ENCODE peak calls at places on chromosomes 2 and 18, in five cellular contexts. U is K562, I is HCT116, E is GM23338, X is A549. O is an unnamed sample. For H3K4me1, the result is how much of the 10 kb centered on the place peaks cover.

GRCh38 chr2:17972991-17973390 is 94.5 kb downstream of the KCNS3 start:
- DNase-seq in U (no peak), I (no peak), E (no peak), X (no peak), O (no peak)

GRCh38 chr18:49018553-49018943 is 67.8 kb upstream of the SMAD7 start:
- DNase-seq in U (no peak), I (no peak), E (no peak), X (no peak), O (no peak)

GRCh38 chr18:50372743-50373142 is 2.1 kb upstream of the SKA1 start:
- DNase-seq in U (peak), I (no peak), E (no peak), X (no peak), O (no peak)

GRCh38 chr2:206230060-206230890 is 44.2 kb upstream of the ZDBF2 start:
- DNase-seq in U (no peak), I (peak), E (peak), X (no peak), O (no peak)

GRCh38 chr2:178018141-178018540 is 54.4 kb downstream of the PDE11A start:
- DNase-seq in U (no peak), I (no peak), E (no peak), X (no peak), O (no peak)

GRCh38 chr2:215900865-215901264 is 112.5 kb downstream of the MREG start:
- DNase-seq in U (no peak), I (no peak), E (no peak), X (no peak), O (no peak)

GRCh38 chr18:32289480-32290075 is 99.7 kb downstream of the MEP1B start:
- DNase-seq in U (no peak), I (peak), E (peak), X (peak), O (peak)

GRCh38 chr2:173884403-173884802 is 80.8 kb downstream of the SP3 start:
- DNase-seq in U (peak), I (peak), E (peak), X (peak), O (peak)

GRCh38 chr2:179536185-179536584 is 271.6 kb upstream of the SESTD1 start:
- DNase-seq in U (no peak), I (no peak), E (no peak), X (no peak), O (no peak)

GRCh38 chr18:25876334-25876979 is 214.0 kb downstream of the SS18 start:
- DNase-seq in U (no peak), I (no peak), E (no peak), X (no peak), O (no peak)

GRCh38 chr2:85400023-85400422 is 10.1 kb downstream of the CAPG start:
- DNase-seq in U (no peak), I (no peak), E (no peak), X (no peak), O (no peak)

GRCh38 chr2:160973991-160974390 is 186.2 kb upstream of the TANK start:
- DNase-seq in U (no peak), I (no peak), E (no peak), X (no peak), O (no peak)

GRCh38 chr2:118817469-118817868 is 30.0 kb downstream of the EN1 start:
- DNase-seq in U (no peak), I (no peak), E (no peak), X (no peak), O (no peak)

GRCh38 chr18:79599503-79599931 is 80.1 kb upstream of the CTDP1 start:
- DNase-seq in U (no peak), I (no peak), E (no peak), X (peak), O (peak)

GRCh38 chr2:220276736-220277444 is 649.5 kb downstream of the SLC4A3 start:
- DNase-seq in U (no peak), I (no peak), E (no peak), X (no peak), O (no peak)

GRCh38 chr2:74496997-74497776 is 2.2 kb downstream of the LBX2 start:
- DNase-seq in U (no peak), I (no peak), E (no peak), X (no peak), O (no peak)

GRCh38 chr2:88627856-88628568 is 748 bp upstream of the EIF2AK3 start:
- DNase-seq in U (peak), I (peak), E (peak), X (peak), O (no peak)

GRCh38 chr2:54636425-54637139 is 86.9 kb upstream of the EML6 start:
- DNase-seq in U (no peak), I (no peak), E (no peak), X (no peak), O (no peak)

GRCh38 chr2:17136895-17137294 is 381.3 kb downstream of the RAD51AP2 start:
- DNase-seq in U (no peak), I (no peak), E (no peak), X (no peak), O (no peak)

GRCh38 chr2:198476007-198476406 is 671.6 kb downstream of the PLCL1 start:
- DNase-seq in U (no peak), I (no peak), E (no peak), X (no peak), O (no peak)

GRCh38 chr2:139374307-139374850 is 594.2 kb upstream of the NXPH2 start:
- DNase-seq in U (no peak), I (no peak), E (no peak), X (no peak), O (no peak)

GRCh38 chr18:28469946-28470345 is 293.0 kb upstream of the CDH2 start:
- DNase-seq in U (no peak), I (no peak), E (no peak), X (no peak), O (no peak)

GRCh38 chr2:183564726-183565125 is 440.5 kb downstream of the NUP35 start:
- DNase-seq in U (no peak), I (no peak), E (no peak), X (no peak), O (no peak)

GRCh38 chr2:128452536-128453530 is 134.2 kb upstream of the HS6ST1 start:
- DNase-seq in U (no peak), I (no peak), E (no peak), X (no peak), O (no peak)

GRCh38 chr2:130762031-130762909 is 6.9 kb downstream of the AMER3 start:
- DNase-seq in U (no peak), I (no peak), E (no peak), X (no peak), O (no peak)

GRCh38 chr18:73923866-73924265 is 223.8 kb downstream of the FBXO15 start:
- DNase-seq in U (no peak), I (no peak), E (no peak), X (no peak), O (no peak)

GRCh38 chr2:217177687-217178086 is 317.8 kb upstream of the TNP1 start:
- DNase-seq in U (no peak), I (no peak), E (no peak), X (no peak), O (no peak)

GRCh38 chr2:186125156-186125555 is 360.9 kb upstream of the ZC3H15 start:
- DNase-seq in U (no peak), I (no peak), E (peak), X (no peak), O (no peak)

GRCh38 chr2:15223887-15224286 is 337.2 kb downstream of the NBAS start:
- DNase-seq in U (no peak), I (no peak), E (no peak), X (peak), O (no peak)

GRCh38 chr18:63138469-63139340 is 180.9 kb downstream of the BCL2 start:
- DNase-seq in U (peak), I (no peak), E (peak), X (no peak), O (no peak)

GRCh38 chr18:78160961-78161656 is 818.5 kb upstream of the SALL3 start:
- DNase-seq in U (no peak), I (no peak), E (no peak), X (no peak), O (no peak)

GRCh38 chr2:41483221-41483620 is 564.6 kb upstream of the PKDCC start:
- DNase-seq in U (no peak), I (no peak), E (no peak), X (no peak), O (no peak)

GRCh38 chr18:35355140-35355618 is 11.0 kb upstream of the ZNF24 start:
- DNase-seq in U (peak), I (peak), E (peak), X (peak), O (peak)

GRCh38 chr2:109472331-109473005 is 141.3 kb downstream of the SEPTIN10 start:
- DNase-seq in U (no peak), I (no peak), E (no peak), X (no peak), O (no peak)

GRCh38 chr2:88748005-88748404 is 56.5 kb downstream of the RPIA start:
- DNase-seq in U (no peak), I (no peak), E (no peak), X (no peak), O (no peak)

GRCh38 chr2:62797107-62797506 is 91.6 kb downstream of the EHBP1 start:
- DNase-seq in U (no peak), I (no peak), E (no peak), X (no peak), O (no peak)

GRCh38 chr2:192735467-192735866 is 540.7 kb upstream of the TMEFF2 start:
- DNase-seq in U (no peak), I (no peak), E (peak), X (no peak), O (no peak)

GRCh38 chr2:45891719-45892118 is 240.2 kb downstream of the PRKCE start:
- DNase-seq in U (no peak), I (no peak), E (no peak), X (no peak), O (no peak)
- TF ChIP-seq REST in U (no peak), I (no peak), E (no peak), X (no peak), O (no peak)

GRCh38 chr2:126085396-126085795 is 570.6 kb upstream of the GYPC start:
- DNase-seq in U (no peak), I (no peak), E (no peak), X (no peak), O (no peak)
- H3K4me1 ChIP-seq in U (under half), I (under half), E (under half), X (under half), O (under half)

DNA sequence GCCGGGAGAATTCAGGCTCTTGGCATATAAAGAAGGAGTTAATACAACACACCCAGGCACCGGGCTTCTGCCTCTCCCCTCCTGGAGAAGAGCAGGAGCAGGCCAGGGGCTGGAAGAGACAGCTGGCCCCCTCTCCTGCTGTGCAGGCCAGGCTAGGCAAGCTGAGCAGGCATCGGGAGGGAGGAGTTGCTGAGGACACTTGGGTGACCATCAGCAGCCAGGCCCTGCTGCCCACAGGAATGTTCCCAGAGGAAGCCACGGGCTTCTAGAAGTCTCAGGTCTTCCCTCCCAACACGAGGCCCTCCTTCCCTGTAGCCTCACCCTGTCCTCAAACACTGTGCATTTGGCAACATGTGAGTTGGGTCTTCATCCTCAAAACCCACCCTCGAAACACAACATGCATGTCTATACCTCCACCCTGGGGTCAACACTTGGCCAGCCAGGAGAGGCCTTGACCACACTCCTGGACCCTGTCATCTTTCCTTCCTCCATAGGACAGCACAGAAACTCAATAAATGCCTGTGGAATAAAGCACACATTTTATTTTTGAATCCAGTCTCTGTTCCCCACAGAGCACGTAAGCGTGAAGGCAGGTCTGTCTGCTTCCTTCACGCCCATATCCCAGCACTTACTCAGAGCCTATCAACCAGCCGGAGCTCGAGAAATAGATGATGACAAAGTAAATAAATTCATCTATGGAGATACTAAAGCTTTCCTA is 433.8 kb upstream of the ID2 start:
- DNase-seq in U (no peak), I (no peak), E (no peak), X (no peak), O (no peak)
- TF ChIP-seq REST in U (no peak), I (no peak), E (no peak), X (no peak), O (no peak)

GRCh38 chr2:230716588-230716987 is 3.9 kb downstream of the CAB39 start:
- DNase-seq in U (no peak), I (no peak), E (no peak), X (no peak), O (no peak)
- H3K4me1 ChIP-seq in U (under half), I (under half), E (half or more), X (under half), O (under half)

GRCh38 chr2:236171213-236172201 is 3.3 kb upstream of the GBX2 start:
- DNase-seq in U (no peak), I (no peak), E (peak), X (no peak), O (no peak)
- TF ChIP-seq REST in U (no peak), I (no peak), E (no peak), X (no peak), O (no peak)

GRCh38 chr2:40369619-40370397 is 82.1 kb downstream of the SLC8A1 start:
- DNase-seq in U (no peak), I (no peak), E (no peak), X (no peak), O (no peak)
- H3K4me1 ChIP-seq in U (under half), I (under half), E (under half), X (under half), O (under half)

DNA sequence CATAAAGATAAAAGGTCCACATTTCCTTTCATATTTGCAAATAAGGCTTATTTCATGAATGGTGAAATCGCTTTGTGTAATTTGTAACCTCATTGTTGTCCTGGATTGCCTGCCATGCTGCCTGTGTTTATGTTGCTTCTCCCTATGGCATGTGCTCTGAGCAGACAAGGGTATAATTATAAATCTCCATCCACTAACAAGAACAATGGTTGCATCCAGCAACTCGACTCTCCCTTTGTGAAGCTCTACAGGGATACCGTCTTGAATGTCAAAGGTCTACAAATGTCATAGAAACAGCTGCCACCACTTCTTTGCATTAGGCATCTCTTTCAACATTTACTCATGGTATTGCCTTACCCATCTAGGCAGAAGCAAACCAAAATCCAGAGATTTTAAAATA is 209.6 kb downstream of the SLC8A1 start:
- DNase-seq in U (no peak), I (no peak), E (peak), X (no peak), O (no peak)
- TF ChIP-seq REST in U (no peak), I (no peak), E (no peak), X (no peak), O (no peak)

GRCh38 chr2:208163489-208163888 is at the start of gene CRYGA:
- DNase-seq in U (no peak), I (no peak), E (no peak), X (no peak), O (no peak)
- H3K4me1 ChIP-seq in U (under half), I (under half), E (under half), X (under half), O (under half)